ENCODE peak calls at places on chromosomes 6 and 20, in four cellular contexts. One of them, this sample, is unnamed.

GRCh38 chr6:11706186-11706585 is 72.4 kb downstream of the ADTRP start:
- DNase-seq in left ventricle myocardium inferior: no peak
- DNase-seq in BE2C: no peak
- DNase-seq in tibial artery: no peak
- DNase-seq in this sample: no peak

GRCh38 chr6:87164506-87164905 is 9.1 kb downstream of the ZNF292 start:
- DNase-seq in left ventricle myocardium inferior: no peak
- DNase-seq in BE2C: no peak
- DNase-seq in tibial artery: no peak
- DNase-seq in this sample: no peak

GRCh38 chr20:4014031-4014474 is 1.3 kb downstream of the RNF24 start:
- DNase-seq in left ventricle myocardium inferior: no peak
- DNase-seq in BE2C: peak
- DNase-seq in tibial artery: no peak
- DNase-seq in this sample: no peak

GRCh38 chr6:125231574-125232343 is 70.0 kb downstream of the HDDC2 start:
- DNase-seq in left ventricle myocardium inferior: no peak
- DNase-seq in BE2C: no peak
- DNase-seq in tibial artery: no peak
- DNase-seq in this sample: no peak

GRCh38 chr6:138157986-138158638 is 3.6 kb upstream of the ARFGEF3 start:
- DNase-seq in left ventricle myocardium inferior: no peak
- DNase-seq in BE2C: no peak
- DNase-seq in tibial artery: no peak
- DNase-seq in this sample: no peak

GRCh38 chr6:17022604-17023003 is 79.2 kb upstream of the STMND1 start:
- DNase-seq in left ventricle myocardium inferior: no peak
- DNase-seq in BE2C: no peak
- DNase-seq in tibial artery: no peak
- DNase-seq in this sample: no peak

GRCh38 chr6:49939993-49940498 is 23.9 kb downstream of the DEFB114 start:
- DNase-seq in left ventricle myocardium inferior: no peak
- DNase-seq in BE2C: no peak
- DNase-seq in tibial artery: no peak
- DNase-seq in this sample: no peak

GRCh38 chr6:12313992-12314589 is 23.9 kb downstream of the EDN1 start:
- DNase-seq in left ventricle myocardium inferior: no peak
- DNase-seq in BE2C: no peak
- DNase-seq in tibial artery: no peak
- DNase-seq in this sample: no peak

GRCh38 chr20:37314099-37314498 is 24.6 kb downstream of the MANBAL start:
- DNase-seq in left ventricle myocardium inferior: no peak
- DNase-seq in BE2C: no peak
- DNase-seq in tibial artery: no peak
- DNase-seq in this sample: no peak

GRCh38 chr6:87407531-87407895 is 259 bp upstream of the CFAP206 start:
- DNase-seq in left ventricle myocardium inferior: no peak
- DNase-seq in BE2C: no peak
- DNase-seq in tibial artery: no peak
- DNase-seq in this sample: no peak

GRCh38 chr20:11047559-11047958 is 373.8 kb upstream of the JAG1 start:
- DNase-seq in left ventricle myocardium inferior: no peak
- DNase-seq in BE2C: no peak
- DNase-seq in tibial artery: no peak
- DNase-seq in this sample: no peak

GRCh38 chr20:1824177-1824576 is 71.0 kb upstream of the SIRPA start:
- DNase-seq in left ventricle myocardium inferior: no peak
- DNase-seq in BE2C: no peak
- DNase-seq in tibial artery: no peak
- DNase-seq in this sample: no peak

GRCh38 chr6:22141271-22141745 is 155.5 kb downstream of the PRL start:
- DNase-seq in left ventricle myocardium inferior: no peak
- DNase-seq in BE2C: no peak
- DNase-seq in tibial artery: no peak
- DNase-seq in this sample: no peak

GRCh38 chr20:9617940-9618339 is 103.5 kb downstream of the LAMP5 start:
- DNase-seq in left ventricle myocardium inferior: no peak
- DNase-seq in BE2C: peak
- DNase-seq in tibial artery: no peak
- DNase-seq in this sample: peak

GRCh38 chr6:167778497-167779122 is 48.1 kb upstream of the AFDN start:
- DNase-seq in left ventricle myocardium inferior: no peak
- DNase-seq in BE2C: no peak
- DNase-seq in tibial artery: no peak
- DNase-seq in this sample: no peak

GRCh38 chr20:61561111-61561830 is 309.2 kb downstream of the CDH4 start:
- DNase-seq in left ventricle myocardium inferior: no peak
- DNase-seq in BE2C: no peak
- DNase-seq in tibial artery: no peak
- DNase-seq in this sample: no peak

GRCh38 chr20:61562897-61563504 is 310.9 kb downstream of the CDH4 start:
- DNase-seq in left ventricle myocardium inferior: no peak
- DNase-seq in BE2C: no peak
- DNase-seq in tibial artery: no peak
- DNase-seq in this sample: no peak

GRCh38 chr20:61559706-61560315 is 307.8 kb downstream of the CDH4 start:
- DNase-seq in left ventricle myocardium inferior: no peak
- DNase-seq in BE2C: no peak
- DNase-seq in tibial artery: no peak
- DNase-seq in this sample: no peak

GRCh38 chr20:61558726-61559125 is 306.7 kb downstream of the CDH4 start:
- DNase-seq in left ventricle myocardium inferior: no peak
- DNase-seq in BE2C: no peak
- DNase-seq in tibial artery: no peak
- DNase-seq in this sample: no peak

GRCh38 chr20:61560361-61560853 is 308.3 kb downstream of the CDH4 start:
- DNase-seq in left ventricle myocardium inferior: no peak
- DNase-seq in BE2C: no peak
- DNase-seq in tibial artery: no peak
- DNase-seq in this sample: no peak
- TF ChIP-seq CTCF in left ventricle myocardium inferior: peak
- TF ChIP-seq CTCF in BE2C: no peak
- TF ChIP-seq CTCF in tibial artery: no peak
- TF ChIP-seq CTCF in this sample: no peak

DNA sequence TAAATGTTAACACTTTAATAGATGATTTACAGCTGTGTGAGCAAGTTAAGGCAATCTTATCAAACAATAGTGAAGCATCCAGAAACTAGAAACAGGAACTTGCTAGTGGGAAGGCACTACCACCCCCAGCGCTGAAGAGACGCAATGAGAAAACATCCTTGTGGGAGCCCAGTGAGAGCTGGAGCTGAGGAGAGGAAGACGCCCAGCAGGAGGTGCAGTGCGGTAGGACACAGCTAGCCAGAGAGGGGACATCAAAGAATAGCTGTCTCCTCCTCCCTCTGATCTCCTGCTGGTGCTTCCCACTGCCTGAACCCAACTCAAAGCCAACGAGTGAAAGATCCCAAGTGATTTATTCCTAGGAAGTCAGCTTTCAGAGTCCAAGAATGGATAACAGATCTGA is 140.3 kb downstream of the COL12A1 start:
- DNase-seq in left ventricle myocardium inferior: no peak
- DNase-seq in BE2C: no peak
- DNase-seq in tibial artery: no peak
- DNase-seq in this sample: no peak
- TF ChIP-seq CTCF in left ventricle myocardium inferior: no peak
- TF ChIP-seq CTCF in BE2C: no peak
- TF ChIP-seq CTCF in tibial artery: no peak
- TF ChIP-seq CTCF in this sample: no peak

GRCh38 chr6:163500105-163500504 is 85.6 kb downstream of the QKI start:
- DNase-seq in left ventricle myocardium inferior: no peak
- DNase-seq in BE2C: no peak
- DNase-seq in tibial artery: no peak
- DNase-seq in this sample: no peak

GRCh38 chr6:163496205-163496604 is 81.7 kb downstream of the QKI start:
- DNase-seq in left ventricle myocardium inferior: no peak
- DNase-seq in BE2C: no peak
- DNase-seq in tibial artery: no peak
- DNase-seq in this sample: no peak

GRCh38 chr6:163504984-163505640 is 90.6 kb downstream of the QKI start:
- DNase-seq in left ventricle myocardium inferior: no peak
- DNase-seq in BE2C: no peak
- DNase-seq in tibial artery: no peak
- DNase-seq in this sample: no peak

GRCh38 chr6:163501022-163501421 is 86.5 kb downstream of the QKI start:
- DNase-seq in left ventricle myocardium inferior: no peak
- DNase-seq in BE2C: no peak
- DNase-seq in tibial artery: no peak
- DNase-seq in this sample: no peak

DNA sequence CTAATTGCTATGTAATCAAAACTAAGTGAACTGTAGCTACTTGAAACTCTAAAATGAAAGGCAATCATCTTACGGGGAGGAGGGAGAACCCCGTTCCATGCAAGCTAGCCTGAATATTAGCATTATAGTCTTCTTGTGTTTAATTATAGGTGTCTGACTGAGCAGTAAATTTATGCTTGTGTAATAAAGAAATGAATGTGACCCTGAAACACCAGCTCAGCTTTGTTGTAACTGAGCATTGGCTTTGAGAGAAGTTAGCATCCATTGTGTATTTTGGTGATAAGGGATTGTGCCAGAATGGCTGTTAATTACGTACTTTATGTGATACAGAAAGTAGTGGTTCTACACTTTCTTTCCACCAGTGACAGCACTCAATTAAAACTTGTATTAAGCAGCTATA is 86.9 kb downstream of the QKI start:
- DNase-seq in left ventricle myocardium inferior: no peak
- DNase-seq in BE2C: no peak
- DNase-seq in tibial artery: no peak
- DNase-seq in this sample: no peak
- TF ChIP-seq CTCF in left ventricle myocardium inferior: no peak
- TF ChIP-seq CTCF in BE2C: no peak
- TF ChIP-seq CTCF in tibial artery: no peak
- TF ChIP-seq CTCF in this sample: no peak

DNA sequence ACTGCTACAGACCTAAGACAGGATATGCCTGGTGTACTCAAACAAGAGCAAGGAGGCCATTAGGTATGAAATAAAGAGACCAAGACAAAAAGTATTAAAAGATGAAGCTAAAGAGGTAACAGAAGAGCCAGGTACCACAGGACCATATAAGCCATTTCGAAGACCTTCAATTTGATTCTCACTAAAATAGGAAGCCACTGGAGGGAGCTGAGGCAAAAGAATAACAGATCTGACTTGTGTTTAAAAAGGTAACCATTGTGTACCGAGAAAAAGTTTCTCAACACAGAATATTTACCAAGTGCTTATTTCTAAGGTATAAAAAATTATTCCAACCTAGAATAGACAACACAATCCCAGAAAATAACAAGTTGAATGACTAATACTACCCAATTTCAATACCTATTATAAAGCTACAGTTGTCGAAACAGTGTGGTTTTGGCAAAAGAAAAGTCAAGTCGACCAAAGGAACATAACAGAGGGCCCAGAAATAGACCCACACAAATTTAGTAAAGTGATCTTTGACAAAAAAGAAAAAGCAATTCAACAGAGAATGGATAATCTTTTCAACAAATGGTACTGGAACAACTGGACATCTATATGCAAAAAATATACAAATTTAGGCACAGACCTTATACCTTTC is 125.3 kb upstream of the DST start:
- DNase-seq in left ventricle myocardium inferior: no peak
- DNase-seq in BE2C: no peak
- DNase-seq in tibial artery: no peak
- DNase-seq in this sample: no peak
- TF ChIP-seq CTCF in left ventricle myocardium inferior: peak
- TF ChIP-seq CTCF in BE2C: no peak
- TF ChIP-seq CTCF in tibial artery: peak
- TF ChIP-seq CTCF in this sample: no peak

GRCh38 chr20:14335122-14335521 is 2.3 kb downstream of the FLRT3 start:
- DNase-seq in left ventricle myocardium inferior: no peak
- DNase-seq in BE2C: no peak
- DNase-seq in tibial artery: no peak
- DNase-seq in this sample: no peak

GRCh38 chr20:14336667-14337066 is 745 bp downstream of the FLRT3 start:
- DNase-seq in left ventricle myocardium inferior: no peak
- DNase-seq in BE2C: peak
- DNase-seq in tibial artery: no peak
- DNase-seq in this sample: no peak

GRCh38 chr20:14332796-14333345 is 4.5 kb downstream of the FLRT3 start:
- DNase-seq in left ventricle myocardium inferior: no peak
- DNase-seq in BE2C: no peak
- DNase-seq in tibial artery: no peak
- DNase-seq in this sample: no peak

GRCh38 chr20:14333734-14334133 is 3.7 kb downstream of the FLRT3 start:
- DNase-seq in left ventricle myocardium inferior: no peak
- DNase-seq in BE2C: no peak
- DNase-seq in tibial artery: no peak
- DNase-seq in this sample: no peak

DNA sequence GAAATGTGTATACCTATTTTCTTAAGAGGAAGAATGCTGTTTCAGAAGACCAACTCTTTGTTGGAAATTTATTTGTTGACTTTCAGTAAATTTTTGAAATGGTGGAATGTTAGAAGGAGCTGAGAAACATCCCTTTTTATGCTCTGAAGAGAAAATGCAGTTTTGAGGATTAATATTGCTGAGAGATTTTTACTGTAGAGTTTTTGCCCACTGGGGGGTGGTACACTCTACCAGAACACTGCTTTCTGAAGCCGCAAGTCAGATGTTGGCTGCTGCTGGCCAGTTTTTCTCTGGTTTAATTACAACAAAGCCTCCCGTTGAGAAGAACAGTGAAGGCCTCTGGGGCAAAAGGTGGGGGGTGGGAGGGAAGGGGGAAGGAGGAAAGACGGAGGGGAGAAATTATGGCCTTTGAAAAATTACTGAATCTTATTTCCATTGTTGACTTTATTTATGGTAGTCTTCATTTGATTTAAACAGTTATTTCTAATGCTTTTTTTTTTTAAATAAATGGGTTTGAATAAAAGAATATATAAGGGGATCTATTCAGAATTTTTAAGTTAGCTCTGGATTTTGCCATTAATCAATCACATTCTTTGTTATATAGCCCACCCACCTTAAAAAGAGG is 3.0 kb downstream of the FLRT3 start:
- DNase-seq in left ventricle myocardium inferior: no peak
- DNase-seq in BE2C: peak
- DNase-seq in tibial artery: no peak
- DNase-seq in this sample: peak
- TF ChIP-seq CTCF in left ventricle myocardium inferior: peak
- TF ChIP-seq CTCF in BE2C: peak
- TF ChIP-seq CTCF in tibial artery: no peak
- TF ChIP-seq CTCF in this sample: peak

DNA sequence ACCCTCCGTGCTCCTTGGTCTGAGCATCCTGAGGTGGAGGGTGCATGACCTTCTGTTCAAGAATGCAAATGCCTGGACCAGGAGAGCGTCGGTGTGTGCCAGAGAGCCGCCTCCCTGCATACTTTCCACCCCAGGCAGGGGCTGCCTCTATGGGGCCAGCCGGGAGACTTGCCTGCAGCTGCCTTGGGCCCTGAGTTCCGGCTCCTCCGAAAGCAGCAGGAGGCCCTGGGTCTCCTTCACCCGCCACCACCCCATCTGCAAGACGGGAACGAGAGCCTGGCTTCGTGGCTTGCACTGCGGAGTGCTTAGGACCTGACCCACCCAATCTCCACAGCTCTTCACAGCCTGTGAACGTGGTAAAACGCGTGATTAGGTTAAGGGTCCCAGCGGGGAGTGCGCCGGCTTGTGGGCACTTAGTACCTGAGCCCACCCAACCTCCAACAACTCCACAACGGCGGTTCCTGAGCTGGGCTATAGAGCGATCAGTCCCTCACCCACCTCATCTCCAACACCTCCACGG is 16.4 kb downstream of the BHLHE23 start:
- DNase-seq in left ventricle myocardium inferior: no peak
- DNase-seq in BE2C: no peak
- DNase-seq in tibial artery: no peak
- DNase-seq in this sample: no peak
- TF ChIP-seq CTCF in left ventricle myocardium inferior: no peak
- TF ChIP-seq CTCF in BE2C: no peak
- TF ChIP-seq CTCF in tibial artery: no peak
- TF ChIP-seq CTCF in this sample: no peak

GRCh38 chr6:77021232-77021631 is 442.1 kb downstream of the HTR1B start:
- DNase-seq in left ventricle myocardium inferior: no peak
- DNase-seq in BE2C: no peak
- DNase-seq in tibial artery: no peak
- DNase-seq in this sample: no peak
- TF ChIP-seq CTCF in left ventricle myocardium inferior: no peak
- TF ChIP-seq CTCF in BE2C: no peak
- TF ChIP-seq CTCF in tibial artery: no peak
- TF ChIP-seq CTCF in this sample: no peak

This sample was measured in endothelial cell.